ENCODE peak calls at places on chromosomes 16 and 17, in eight cellular contexts. E is EL; Q is activated CD8-positive, alpha-beta T cell treated with anti-CD3 and anti-CD28 coated beads, Interleukin-2, amount 10 ng/mL, durations not matched to agents 7 days and 5 days; F is NCI-H1105; N is activated CD4-positive, alpha-beta memory T cell treated with anti-CD3 and anti-CD28 coated beads, Interleukin-2, amount 10 ng/mL, durations not matched to agents 7 days and 5 days; U is mucosa of gallbladder; T is transverse colon; H is activated T-helper 1 cell treated with Interleukin-2 at 50 U/mL for 16 hours. D is an unnamed sample.

GRCh38 chr17:82358467-82359350 is at the start of gene TEX19:
- DNase-seq in E (peak), Q (peak), F (peak), N (no peak), U (no peak), T (no peak), H (no peak), D (no peak)

GRCh38 chr17:11610999-11611566 is 12.8 kb downstream of the DNAH9 start:
- DNase-seq in E (no peak), Q (no peak), F (no peak), N (no peak), U (no peak), T (no peak), H (no peak), D (no peak)

GRCh38 chr17:79925242-79925957 is 86.2 kb upstream of the CBX4 start:
- DNase-seq in E (peak), Q (peak), F (no peak), N (peak), U (peak), T (peak), H (no peak), D (peak)

GRCh38 chr16:13517856-13518255 is 402.1 kb upstream of the ERCC4 start:
- DNase-seq in E (no peak), Q (no peak), F (peak), N (no peak), U (no peak), T (no peak), H (no peak), D (no peak)

GRCh38 chr17:66715745-66716156 is 119.2 kb upstream of the CACNG5 start:
- DNase-seq in E (peak), Q (peak), F (peak), N (peak), U (peak), T (no peak), H (no peak), D (peak)

GRCh38 chr17:64384253-64385186 is 6.1 kb downstream of the PECAM1 start:
- DNase-seq in E (no peak), Q (no peak), F (no peak), N (no peak), U (no peak), T (no peak), H (no peak), D (peak)

GRCh38 chr17:43406676-43407645 is 8.2 kb downstream of the ARL4D start:
- DNase-seq in E (peak), Q (no peak), F (no peak), N (no peak), U (no peak), T (no peak), H (no peak), D (no peak)

GRCh38 chr17:78883090-78883532 is 19.9 kb downstream of the CEP295NL start:
- DNase-seq in E (peak), Q (no peak), F (no peak), N (no peak), U (no peak), T (peak), H (no peak), D (peak)

GRCh38 chr16:81748476-81749198 is 30.5 kb upstream of the PLCG2 start:
- DNase-seq in E (no peak), Q (no peak), F (no peak), N (peak), U (no peak), T (no peak), H (no peak), D (no peak)

GRCh38 chr17:8126306-8127066 is 2.6 kb upstream of the HES7 start:
- DNase-seq in E (peak), Q (peak), F (peak), N (peak), U (no peak), T (peak), H (no peak), D (peak)

GRCh38 chr17:1764274-1764673 is 2.4 kb downstream of the SERPINF1 start:
- DNase-seq in E (peak), Q (peak), F (no peak), N (peak), U (peak), T (peak), H (peak), D (peak)

GRCh38 chr17:59357929-59358328 is 26.5 kb downstream of the YPEL2 start:
- DNase-seq in E (peak), Q (no peak), F (no peak), N (no peak), U (no peak), T (no peak), H (no peak), D (peak)

GRCh38 chr16:86574646-86575045 is 3.7 kb upstream of the FOXL1 start:
- DNase-seq in E (no peak), Q (no peak), F (no peak), N (no peak), U (no peak), T (no peak), H (no peak), D (no peak)

GRCh38 chr17:550776-551175 is 163.9 kb downstream of the VPS53 start:
- DNase-seq in E (peak), Q (no peak), F (no peak), N (no peak), U (no peak), T (no peak), H (no peak), D (peak)

D was measured in astrocyte of the spinal cord.